ENCODE peak calls at places on chromosomes 5 and 9, in four cellular contexts. Q is adipocyte, W is neuronal stem cell, O is GM23338. N is an unnamed sample. For H3K36me3, the result is how much of the 10 kb centered on the place peaks cover.

GRCh38 chr5:170151105-170151831 is 45.6 kb downstream of the FOXI1 start:
- DNase-seq in Q (peak), W (no peak), O (peak), N (no peak)

GRCh38 chr5:91636351-91636750 is 253.2 kb upstream of the ARRDC3 start:
- DNase-seq in Q (no peak), W (no peak), O (peak), N (no peak)

GRCh38 chr5:130992621-130993020 is 172.4 kb downstream of the HINT1 start:
- DNase-seq in Q (peak), W (no peak), O (no peak), N (no peak)

GRCh38 chr9:98791147-98792095 is 4.9 kb downstream of the ANKS6 start:
- DNase-seq in Q (peak), W (peak), O (peak), N (peak)

GRCh38 chr9:18360005-18360404 is 113.9 kb upstream of the ADAMTSL1 start:
- DNase-seq in Q (no peak), W (no peak), O (no peak), N (no peak)

GRCh38 chr5:103602465-103602864 is 39.9 kb upstream of the NUDT12 start:
- DNase-seq in Q (no peak), W (no peak), O (no peak), N (no peak)

GRCh38 chr9:112711050-112711689 is 6.7 kb downstream of the INIP start:
- DNase-seq in Q (peak), W (no peak), O (peak), N (no peak)

GRCh38 chr5:113293068-113293571 is 141.7 kb downstream of the TSSK1B start:
- DNase-seq in Q (no peak), W (no peak), O (peak), N (no peak)

GRCh38 chr5:97560176-97560993 is 377.3 kb upstream of the RIOK2 start:
- DNase-seq in Q (no peak), W (no peak), O (no peak), N (no peak)

GRCh38 chr9:124697326-124698200 is 73.5 kb downstream of the NR6A1 start:
- DNase-seq in Q (peak), W (no peak), O (no peak), N (no peak)

GRCh38 chr5:168288349-168289245 is 2.8 kb upstream of the WWC1 start:
- DNase-seq in Q (no peak), W (no peak), O (peak), N (no peak)

GRCh38 chr5:113266913-113267227 is 167.9 kb downstream of the TSSK1B start:
- DNase-seq in Q (no peak), W (no peak), O (no peak), N (no peak)

GRCh38 chr5:134957920-134958608 is 9.6 kb upstream of the CATSPER3 start:
- DNase-seq in Q (no peak), W (no peak), O (no peak), N (no peak)

GRCh38 chr5:76291305-76292077 is 111.6 kb upstream of the IQGAP2 start:
- DNase-seq in Q (no peak), W (no peak), O (peak), N (no peak)

GRCh38 chr9:78035369-78035993 is 3.9 kb upstream of the GNAQ start:
- DNase-seq in Q (peak), W (peak), O (peak), N (no peak)

GRCh38 chr5:102910240-102911226 is 155.4 kb downstream of the PAM start:
- DNase-seq in Q (peak), W (no peak), O (no peak), N (no peak)

GRCh38 chr9:2787065-2787464 is 56.8 kb downstream of the PUM3 start:
- DNase-seq in Q (no peak), W (no peak), O (no peak), N (no peak)

GRCh38 chr5:132219289-132219970 is 8.2 kb downstream of the P4HA2 start:
- DNase-seq in Q (no peak), W (no peak), O (no peak), N (no peak)

GRCh38 chr5:139951296-139951924 is 91.7 kb downstream of the NRG2 start:
- DNase-seq in Q (no peak), W (no peak), O (no peak), N (peak)

GRCh38 chr5:96743065-96743768 is 64.5 kb downstream of the ERAP1 start:
- DNase-seq in Q (peak), W (no peak), O (peak), N (no peak)

GRCh38 chr9:124834586-124834985 is 18.7 kb upstream of the WDR38 start:
- DNase-seq in Q (no peak), W (no peak), O (no peak), N (no peak)

GRCh38 chr9:6640268-6641072 is 5.1 kb downstream of the GLDC start:
- DNase-seq in Q (no peak), W (no peak), O (no peak), N (no peak)

GRCh38 chr9:104142799-104143553 is 48.9 kb downstream of the SMC2 start:
- DNase-seq in Q (no peak), W (no peak), O (no peak), N (no peak)

GRCh38 chr5:113478691-113479090 is 9.6 kb downstream of the MCC start:
- DNase-seq in Q (no peak), W (no peak), O (no peak), N (no peak)

GRCh38 chr5:103901885-103902284 is 339.3 kb upstream of the NUDT12 start:
- DNase-seq in Q (no peak), W (no peak), O (no peak), N (no peak)

GRCh38 chr5:131355972-131356528 is 92.2 kb downstream of the CDC42SE2 start:
- DNase-seq in Q (peak), W (no peak), O (no peak), N (no peak)

GRCh38 chr5:96288845-96289185 is 144.2 kb downstream of the PCSK1 start:
- DNase-seq in Q (peak), W (no peak), O (no peak), N (no peak)

GRCh38 chr9:734831-735511 is 106.5 kb upstream of the DMRT1 start:
- DNase-seq in Q (peak), W (no peak), O (no peak), N (no peak)

GRCh38 chr9:75152416-75152815 is 64.1 kb downstream of the OSTF1 start:
- DNase-seq in Q (no peak), W (no peak), O (no peak), N (no peak)

GRCh38 chr5:160165137-160166068 is 46.2 kb upstream of the PWWP2A start:
- DNase-seq in Q (peak), W (peak), O (peak), N (no peak)

GRCh38 chr9:115328228-115328627 is 210.3 kb upstream of the TNC start:
- DNase-seq in Q (peak), W (no peak), O (no peak), N (no peak)

GRCh38 chr9:120877276-120878034 is 467 bp upstream of the PHF19 start:
- DNase-seq in Q (peak), W (peak), O (peak), N (no peak)

GRCh38 chr9:115943591-115944165 is 209.9 kb upstream of the PAPPA start:
- DNase-seq in Q (no peak), W (no peak), O (no peak), N (no peak)

GRCh38 chr9:111094433-111095421 is 56.5 kb upstream of the LPAR1 start:
- DNase-seq in Q (peak), W (no peak), O (no peak), N (no peak)

GRCh38 chr5:38456657-38457056 is 99.8 kb downstream of the LIFR start:
- DNase-seq in Q (peak), W (no peak), O (no peak), N (no peak)

GRCh38 chr5:435961-436640 is 6.9 kb upstream of the EXOC3 start:
- DNase-seq in Q (peak), W (no peak), O (peak), N (no peak)
- H3K36me3 ChIP-seq in Q (under half), W (under half), O (under half), N (under half)

GRCh38 chr5:98785244-98785643 is 11.8 kb downstream of the RGMB start:
- DNase-seq in Q (no peak), W (no peak), O (no peak), N (no peak)
- H3K36me3 ChIP-seq in Q (half or more), W (under half), O (under half), N (under half)

DNA sequence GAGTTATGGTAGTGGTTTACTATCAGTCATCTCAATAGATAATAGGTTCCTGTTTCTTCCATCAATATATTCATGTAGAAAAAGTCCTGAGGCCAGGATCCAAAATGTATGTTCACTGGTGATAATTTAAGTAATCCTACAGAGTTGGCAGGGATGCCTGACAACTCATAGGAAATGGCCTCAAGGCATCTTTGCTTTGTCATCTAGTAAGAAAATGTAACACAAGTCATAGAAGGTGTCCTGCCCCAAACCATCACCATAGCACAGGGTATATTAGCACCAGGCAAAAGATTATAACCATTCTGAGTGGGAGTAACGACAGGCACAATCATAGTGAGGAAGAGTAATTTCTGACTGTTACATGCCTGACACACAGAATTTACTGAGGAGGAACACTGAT is 257.0 kb downstream of the TMEM167A start:
- DNase-seq in Q (peak), W (no peak), O (no peak), N (no peak)
- H3K36me3 ChIP-seq in Q (under half), W (under half), O (under half), N (under half)

GRCh38 chr5:165039748-165040147 is 1534.3 kb downstream of the MAT2B start:
- DNase-seq in Q (no peak), W (no peak), O (no peak), N (no peak)
- H3K36me3 ChIP-seq in Q (under half), W (under half), O (under half), N (under half)

DNA sequence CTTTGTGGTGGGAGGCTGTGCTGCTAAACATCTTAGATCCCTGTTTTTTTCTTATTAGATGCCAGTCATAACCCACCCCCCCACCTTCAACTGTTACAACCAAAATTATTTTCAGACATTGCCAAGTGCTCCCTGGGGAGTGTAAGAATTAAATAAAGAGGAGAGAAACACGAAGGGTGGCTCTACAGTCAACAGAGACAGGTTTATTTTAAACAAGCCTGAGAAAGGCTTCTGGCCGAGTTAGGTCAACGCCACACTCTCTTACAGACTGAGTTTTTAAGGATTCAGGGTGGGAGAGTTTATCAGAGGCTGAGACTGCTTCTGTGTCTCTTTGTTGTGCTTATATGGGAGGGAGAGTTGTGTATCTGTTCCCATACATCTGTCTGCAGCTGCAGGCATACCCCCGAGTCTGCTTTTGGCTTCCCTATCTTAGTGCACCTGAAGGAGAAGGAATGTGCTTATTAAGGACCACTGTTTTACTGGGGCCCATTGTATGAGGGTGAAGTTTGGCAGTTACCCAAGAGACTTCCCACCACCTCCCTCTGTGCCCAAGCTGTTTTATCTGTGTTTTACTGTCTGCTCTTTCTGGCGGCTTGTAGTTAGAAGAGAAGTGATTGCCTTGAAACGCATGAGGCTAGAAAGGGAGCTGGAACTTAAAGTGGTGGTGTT is 11.4 kb upstream of the GDA start:
- DNase-seq in Q (no peak), W (no peak), O (no peak), N (no peak)
- H3K36me3 ChIP-seq in Q (under half), W (under half), O (under half), N (under half)

DNA sequence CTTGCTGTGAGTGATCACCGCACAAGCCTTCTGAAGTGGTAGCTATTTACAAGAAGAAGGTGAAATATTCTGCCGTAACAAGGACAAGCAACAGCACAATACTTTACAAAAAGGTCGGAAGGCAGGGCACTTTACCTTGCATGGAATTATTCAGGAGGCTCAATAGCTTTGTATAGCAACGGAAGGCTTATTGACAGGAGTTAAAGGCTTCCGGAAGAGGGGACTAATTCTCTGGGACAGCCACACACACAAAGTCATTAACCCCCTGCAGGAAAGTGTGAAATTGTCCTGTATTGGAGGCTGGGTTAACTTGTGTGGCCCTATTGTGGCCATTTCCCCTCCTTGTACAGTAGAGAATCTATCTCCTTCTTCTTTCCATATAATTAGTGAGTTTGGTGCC is 199.3 kb upstream of the SEMA6A start:
- DNase-seq in Q (no peak), W (no peak), O (peak), N (no peak)
- H3K36me3 ChIP-seq in Q (under half), W (under half), O (under half), N (under half)

DNA sequence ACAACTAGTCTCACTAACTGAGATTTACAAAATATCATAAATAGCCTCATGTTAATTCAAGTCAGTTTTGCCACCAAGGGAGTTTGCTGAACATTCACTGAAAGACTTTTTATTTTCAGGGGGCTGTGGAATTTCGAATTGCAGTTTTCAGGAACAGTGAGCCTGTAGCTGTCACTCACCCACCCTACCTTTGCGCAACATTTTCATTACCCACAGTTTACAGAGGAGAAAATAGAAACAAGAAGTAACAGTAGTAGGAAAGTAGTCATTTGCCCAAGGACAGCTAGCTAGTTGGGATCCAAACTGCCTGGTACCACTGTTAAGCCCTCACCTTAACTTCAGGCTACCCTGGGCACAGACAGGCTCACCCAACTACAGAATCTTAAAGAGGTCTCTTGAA is 154.1 kb downstream of the ADAMTS12 start:
- DNase-seq in Q (no peak), W (no peak), O (no peak), N (no peak)
- H3K36me3 ChIP-seq in Q (under half), W (under half), O (under half), N (under half)

N was measured in esophagus muscularis mucosa.